ENCODE peak calls at places on chromosomes 2 and 18, in four cellular contexts. One of them, this sample, is unnamed.

GRCh38 chr2:98895221-98895620 is 40.8 kb downstream of the CRACDL start:
- DNase-seq in CD8-positive, alpha-beta memory T cell: no peak
- DNase-seq in RWPE1: no peak
- DNase-seq in NAMALWA: no peak
- DNase-seq in this sample: no peak

GRCh38 chr18:67273288-67273687 is 243.2 kb downstream of the DSEL start:
- DNase-seq in CD8-positive, alpha-beta memory T cell: no peak
- DNase-seq in RWPE1: no peak
- DNase-seq in NAMALWA: no peak
- DNase-seq in this sample: no peak

GRCh38 chr2:146666336-146666735 is 1178.5 kb upstream of the ACVR2A start:
- DNase-seq in CD8-positive, alpha-beta memory T cell: no peak
- DNase-seq in RWPE1: peak
- DNase-seq in NAMALWA: no peak
- DNase-seq in this sample: no peak

GRCh38 chr18:8116346-8117007 is 492.8 kb upstream of the RAB12 start:
- DNase-seq in CD8-positive, alpha-beta memory T cell: no peak
- DNase-seq in RWPE1: peak
- DNase-seq in NAMALWA: no peak
- DNase-seq in this sample: no peak

GRCh38 chr2:238141541-238142318 is 3.3 kb downstream of the KLHL30 start:
- DNase-seq in CD8-positive, alpha-beta memory T cell: no peak
- DNase-seq in RWPE1: peak
- DNase-seq in NAMALWA: no peak
- DNase-seq in this sample: no peak

GRCh38 chr2:108534577-108535379 is 508 bp downstream of the LIMS1 start:
- DNase-seq in CD8-positive, alpha-beta memory T cell: peak
- DNase-seq in RWPE1: peak
- DNase-seq in NAMALWA: peak
- DNase-seq in this sample: no peak

GRCh38 chr2:232333361-232334135 is 45.0 kb upstream of the ALPP start:
- DNase-seq in CD8-positive, alpha-beta memory T cell: peak
- DNase-seq in RWPE1: peak
- DNase-seq in NAMALWA: peak
- DNase-seq in this sample: no peak

GRCh38 chr2:52934354-52934898 is 833.2 kb upstream of the CHAC2 start:
- DNase-seq in CD8-positive, alpha-beta memory T cell: no peak
- DNase-seq in RWPE1: peak
- DNase-seq in NAMALWA: no peak
- DNase-seq in this sample: peak

GRCh38 chr18:33906046-33906445 is 318.7 kb downstream of the NOL4 start:
- DNase-seq in CD8-positive, alpha-beta memory T cell: no peak
- DNase-seq in RWPE1: no peak
- DNase-seq in NAMALWA: no peak
- DNase-seq in this sample: no peak

GRCh38 chr2:6949009-6949351 is 31.8 kb downstream of the RNF144A start:
- DNase-seq in CD8-positive, alpha-beta memory T cell: no peak
- DNase-seq in RWPE1: no peak
- DNase-seq in NAMALWA: no peak
- DNase-seq in this sample: no peak

GRCh38 chr2:207313947-207314346 is 148.2 kb upstream of the KLF7 start:
- DNase-seq in CD8-positive, alpha-beta memory T cell: no peak
- DNase-seq in RWPE1: no peak
- DNase-seq in NAMALWA: no peak
- DNase-seq in this sample: no peak

GRCh38 chr2:168997113-168997512 is 34.0 kb downstream of the ABCB11 start:
- DNase-seq in CD8-positive, alpha-beta memory T cell: no peak
- DNase-seq in RWPE1: no peak
- DNase-seq in NAMALWA: no peak
- DNase-seq in this sample: no peak